ENCODE peak calls at places on chromosomes 3 and 15, in eight cellular contexts. I, F, L, R, E, P, X and N are unnamed samples.

GRCh38 chr3:95883801-95884200 is 930.6 kb upstream of the EPHA6 start:
- DNase-seq in X (no peak), F (no peak), I (no peak), E (no peak), L (no peak), R (no peak), P (no peak), N (no peak)

GRCh38 chr3:64530434-64531049 is 157.3 kb downstream of the ADAMTS9 start:
- DNase-seq in R (peak), I (peak), X (peak), L (peak), F (no peak), P (peak), E (no peak), N (peak)

GRCh38 chr3:14822875-14823807 is 4.4 kb downstream of the FGD5 start:
- DNase-seq in E (no peak), R (peak), F (no peak), P (no peak), X (no peak), L (peak), I (peak), N (no peak)

GRCh38 chr3:45746182-45746973 is 50.0 kb downstream of the SLC6A20 start:
- DNase-seq in L (no peak), P (no peak), I (no peak), R (no peak), F (no peak), X (no peak), E (peak), N (no peak)

GRCh38 chr3:133962879-133963278 is 66.8 kb downstream of the SLCO2A1 start:
- DNase-seq in R (peak), I (peak), E (no peak), L (peak), P (no peak), X (no peak), F (no peak), N (no peak)

GRCh38 chr15:56524915-56525314 is 60.0 kb upstream of the MNS1 start:
- DNase-seq in X (no peak), P (no peak), E (no peak), I (peak), R (peak), L (no peak), F (no peak), N (no peak)

GRCh38 chr3:196971094-196971698 is 2.6 kb upstream of the PIGZ start:
- DNase-seq in R (no peak), P (no peak), L (peak), F (no peak), I (no peak), E (no peak), X (no peak), N (no peak)

GRCh38 chr3:80213076-80213475 is 445.3 kb upstream of the ROBO1 start:
- DNase-seq in L (no peak), P (no peak), R (no peak), F (no peak), E (no peak), I (no peak), X (no peak), N (no peak)

GRCh38 chr15:100261302-100262240 is 80.2 kb downstream of the ADAMTS17 start:
- DNase-seq in P (no peak), X (peak), E (no peak), I (no peak), R (no peak), F (no peak), L (no peak), N (no peak)

GRCh38 chr3:113136071-113136470 is 75.3 kb upstream of the BOC start:
- DNase-seq in F (no peak), X (no peak), L (peak), P (peak), E (no peak), I (peak), R (peak), N (peak)

GRCh38 chr3:99755831-99756230 is 61.8 kb upstream of the CMSS1 start:
- DNase-seq in X (no peak), P (no peak), I (no peak), R (peak), L (no peak), E (no peak), F (no peak), N (no peak)

GRCh38 chr3:131303848-131304247 is 77.7 kb upstream of the NUDT16 start:
- DNase-seq in F (no peak), P (no peak), L (no peak), X (no peak), R (peak), I (peak), E (no peak), N (no peak)

GRCh38 chr3:53978386-53978785 is 86.7 kb upstream of the SELENOK start:
- DNase-seq in R (no peak), X (no peak), F (no peak), L (no peak), I (no peak), P (no peak), E (no peak), N (no peak)
- TF ChIP-seq CTCF in R (no peak), X (no peak), F (no peak), L (no peak), I (no peak), P (no peak), E (no peak), N (no peak)

DNA sequence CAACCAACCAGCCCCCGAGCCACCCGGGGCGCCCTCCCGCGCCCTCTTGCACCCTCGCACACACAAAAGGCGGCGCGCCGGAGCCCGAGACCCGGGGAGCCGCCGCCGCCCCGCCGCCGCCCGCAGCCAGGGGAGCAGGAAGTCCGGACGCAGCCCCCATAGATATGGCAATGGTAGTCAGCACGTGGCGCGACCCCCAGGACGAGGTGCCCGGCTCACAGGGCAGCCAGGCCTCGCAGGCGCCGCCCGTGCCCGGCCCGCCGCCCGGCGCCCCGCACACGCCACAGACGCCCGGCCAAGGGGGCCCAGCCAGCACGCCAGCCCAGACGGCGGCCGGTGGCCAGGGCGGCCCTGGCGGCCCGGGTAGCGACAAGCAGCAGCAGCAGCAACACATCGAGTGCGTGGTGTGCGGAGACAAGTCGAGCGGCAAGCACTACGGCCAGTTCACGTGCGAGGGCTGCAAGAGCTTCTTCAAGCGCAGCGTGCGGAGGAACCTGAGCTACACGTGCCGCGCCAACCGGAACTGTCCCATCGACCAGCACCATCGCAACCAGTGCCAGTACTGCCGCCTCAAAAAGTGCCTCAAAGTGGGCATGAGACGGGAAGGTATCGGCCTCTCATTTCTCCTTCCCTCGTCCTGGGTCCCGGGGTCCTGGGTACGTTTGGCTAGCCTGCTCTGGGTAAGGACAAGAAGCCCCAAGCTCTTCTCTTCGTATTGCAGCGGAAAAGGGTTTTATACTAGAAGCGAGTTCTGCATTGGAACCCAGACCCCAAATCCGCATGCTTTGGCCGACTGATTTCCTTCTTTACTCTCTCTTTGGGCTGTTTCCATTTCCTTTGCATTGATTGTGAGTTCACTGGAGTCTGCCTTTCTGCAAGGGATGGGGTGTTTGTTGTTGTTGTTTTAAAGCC is 1.7 kb downstream of the NR2F2 start:
- DNase-seq in E (peak), X (no peak), P (peak), R (peak), L (peak), I (peak), F (no peak), N (no peak)
- H3K4me3 ChIP-seq in E (peak), X (peak), P (peak), R (peak), L (peak), I (peak), F (peak), N (no peak)

GRCh38 chr3:142909282-142909681 is 20.4 kb upstream of the PCOLCE2 start:
- DNase-seq in F (no peak), X (no peak), P (no peak), L (no peak), E (no peak), R (no peak), I (no peak), N (no peak)

GRCh38 chr3:142910280-142910679 is 21.4 kb upstream of the PCOLCE2 start:
- DNase-seq in R (no peak), I (no peak), P (no peak), X (no peak), E (no peak), L (no peak), F (no peak), N (no peak)

GRCh38 chr3:142907996-142908395 is 19.1 kb upstream of the PCOLCE2 start:
- DNase-seq in X (no peak), I (no peak), F (no peak), E (no peak), P (no peak), L (no peak), R (no peak), N (no peak)

GRCh38 chr3:142902356-142902755 is 13.5 kb upstream of the PCOLCE2 start:
- DNase-seq in E (no peak), R (peak), L (no peak), P (no peak), X (no peak), F (no peak), I (no peak), N (no peak)

GRCh38 chr3:142904639-142905441 is 16.0 kb upstream of the PCOLCE2 start:
- DNase-seq in R (peak), P (peak), L (peak), I (peak), E (no peak), F (no peak), X (peak), N (peak)
- TF ChIP-seq CTCF in R (peak), P (peak), L (peak), I (peak), E (no peak), F (no peak), X (peak), N (no peak)

DNA sequence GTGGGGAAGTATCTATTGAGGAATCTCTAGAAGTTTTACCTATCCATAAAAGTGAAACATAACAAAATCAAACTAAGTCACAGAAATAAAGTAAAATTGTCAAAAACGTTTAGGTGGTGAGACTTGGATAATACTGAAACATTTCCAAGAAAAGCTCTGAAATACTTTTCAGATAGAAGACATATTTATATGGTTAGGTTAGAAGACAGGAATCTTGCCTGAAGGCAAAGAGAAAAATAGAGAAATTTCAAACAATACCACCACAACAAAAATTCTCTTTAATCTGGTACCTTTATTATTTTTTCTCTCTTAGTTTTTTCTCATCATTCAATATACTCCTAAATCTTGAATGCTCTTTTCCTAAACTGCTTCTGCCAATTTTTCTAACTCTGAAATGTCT is 222.7 kb upstream of the PLSCR5 start:
- DNase-seq in F (no peak), X (no peak), L (no peak), P (no peak), E (no peak), I (no peak), R (no peak), N (no peak)
- H3K4me3 ChIP-seq in F (no peak), X (no peak), L (no peak), P (no peak), E (no peak), I (no peak), R (no peak), N (no peak)